ENCODE peak calls at places on chromosome 10, in four cellular contexts. E, A, C and H are unnamed samples.

GRCh38 chr10:59240581-59241183 is 64.2 kb downstream of the PHYHIPL start:
- DNase-seq in E (peak; percentile 45), C (peak; percentile 31), A (no peak), H (peak; percentile 6)

GRCh38 chr10:70777063-70777875 is 7.9 kb downstream of the TBATA start:
- DNase-seq in A (no peak), E (no peak), C (no peak), H (no peak)

GRCh38 chr10:98391065-98391464 is 23.9 kb downstream of the PYROXD2 start:
- DNase-seq in C (no peak), E (no peak), A (no peak), H (no peak)

GRCh38 chr10:132071667-132072066 is 5.9 kb downstream of the JAKMIP3 start:
- DNase-seq in E (no peak), A (no peak), C (no peak), H (no peak)

GRCh38 chr10:123588386-123588914 is 77.7 kb upstream of the GPR26 start:
- DNase-seq in E (no peak), C (no peak), A (no peak), H (no peak)

GRCh38 chr10:88150338-88150737 is 286.9 kb downstream of the PTEN start:
- DNase-seq in A (no peak), C (peak; percentile 63), E (no peak), H (no peak)

GRCh38 chr10:26503911-26504310 is 65.8 kb downstream of the APBB1IP start:
- DNase-seq in A (no peak), C (no peak), E (no peak), H (no peak)

GRCh38 chr10:29687411-29688160 is 52.8 kb upstream of the SVIL start:
- DNase-seq in C (peak; percentile 21), E (no peak), A (no peak), H (no peak)

GRCh38 chr10:133327651-133328357 is 8.9 kb downstream of the CALY start:
- DNase-seq in A (no peak), E (no peak), C (no peak), H (no peak)

GRCh38 chr10:69474688-69475432 is 23.6 kb downstream of the TSPAN15 start:
- DNase-seq in E (no peak), A (no peak), C (peak; percentile 41), H (no peak)

GRCh38 chr10:29370092-29370611 is 81.3 kb downstream of the LYZL1 start:
- DNase-seq in A (no peak), C (no peak), E (no peak), H (no peak)

GRCh38 chr10:85147346-85148250 is 819.2 kb downstream of the CCSER2 start:
- DNase-seq in C (no peak), E (no peak), A (no peak), H (no peak)

GRCh38 chr10:97593423-97593822 is 3.9 kb downstream of the C10orf62 start:
- DNase-seq in A (no peak), C (peak; percentile 46), E (no peak), H (no peak)

GRCh38 chr10:99325261-99325660 is 3.9 kb upstream of the CNNM1 start:
- DNase-seq in E (no peak), C (no peak), A (no peak), H (no peak)

GRCh38 chr10:62636825-62637248 is 167.7 kb upstream of the ADO start:
- DNase-seq in A (no peak), C (no peak), E (no peak), H (no peak)

GRCh38 chr10:28991326-28991725 is 297.5 kb upstream of the LYZL1 start:
- DNase-seq in E (no peak), A (no peak), C (no peak), H (no peak)

GRCh38 chr10:86023336-86023735 is 343.3 kb downstream of the GRID1 start:
- DNase-seq in C (no peak), A (no peak), E (no peak), H (no peak)